ENCODE peak calls at places on chromosomes 7 and 10, in four cellular contexts. One of them, this sample, is unnamed.

GRCh38 chr10:6383099-6383812 is 180.5 kb downstream of the PFKFB3 start:
- DNase-seq in NK-92 treated with Interleukin-12 subunit alpha and Interleukin-12 subunit beta, amount 100 ng/mL, for 24 hours: no peak
- DNase-seq in stimulated activated CD4-positive, alpha-beta T cell treated with anti-CD3 and anti-CD28 coated beads, Interleukin-4, amount 100 ng/mL, for 48 hours: no peak
- DNase-seq in colonic mucosa: no peak
- DNase-seq in this sample: no peak

GRCh38 chr10:110840225-110840922 is 31.4 kb upstream of the PDCD4 start:
- DNase-seq in NK-92 treated with Interleukin-12 subunit alpha and Interleukin-12 subunit beta, amount 100 ng/mL, for 24 hours: no peak
- DNase-seq in stimulated activated CD4-positive, alpha-beta T cell treated with anti-CD3 and anti-CD28 coated beads, Interleukin-4, amount 100 ng/mL, for 48 hours: no peak
- DNase-seq in colonic mucosa: peak; percentile 96
- DNase-seq in this sample: no peak

GRCh38 chr7:69654381-69654780 is 56.1 kb downstream of the AUTS2 start:
- DNase-seq in stimulated activated CD4-positive, alpha-beta T cell treated with anti-CD3 and anti-CD28 coated beads, Interleukin-4, amount 100 ng/mL, for 48 hours: no peak
- DNase-seq in colonic mucosa: peak; percentile 20
- DNase-seq in NK-92 treated with Interleukin-12 subunit alpha and Interleukin-12 subunit beta, amount 100 ng/mL, for 24 hours: no peak
- DNase-seq in this sample: peak; percentile 19

GRCh38 chr7:36387437-36388345 is 2.0 kb upstream of the ANLN start:
- DNase-seq in colonic mucosa: no peak
- DNase-seq in NK-92 treated with Interleukin-12 subunit alpha and Interleukin-12 subunit beta, amount 100 ng/mL, for 24 hours: no peak
- DNase-seq in stimulated activated CD4-positive, alpha-beta T cell treated with anti-CD3 and anti-CD28 coated beads, Interleukin-4, amount 100 ng/mL, for 48 hours: no peak
- DNase-seq in this sample: no peak

GRCh38 chr10:101772895-101773761 is 2.8 kb downstream of the FGF8 start:
- DNase-seq in colonic mucosa: no peak
- DNase-seq in NK-92 treated with Interleukin-12 subunit alpha and Interleukin-12 subunit beta, amount 100 ng/mL, for 24 hours: no peak
- DNase-seq in stimulated activated CD4-positive, alpha-beta T cell treated with anti-CD3 and anti-CD28 coated beads, Interleukin-4, amount 100 ng/mL, for 48 hours: no peak
- DNase-seq in this sample: no peak

GRCh38 chr7:106793015-106793651 is 71.9 kb upstream of the PIK3CG start:
- DNase-seq in NK-92 treated with Interleukin-12 subunit alpha and Interleukin-12 subunit beta, amount 100 ng/mL, for 24 hours: peak; percentile 11
- DNase-seq in stimulated activated CD4-positive, alpha-beta T cell treated with anti-CD3 and anti-CD28 coated beads, Interleukin-4, amount 100 ng/mL, for 48 hours: no peak
- DNase-seq in colonic mucosa: no peak
- DNase-seq in this sample: no peak

GRCh38 chr7:133601607-133602006 is 348.7 kb downstream of the EXOC4 start:
- DNase-seq in NK-92 treated with Interleukin-12 subunit alpha and Interleukin-12 subunit beta, amount 100 ng/mL, for 24 hours: no peak
- DNase-seq in stimulated activated CD4-positive, alpha-beta T cell treated with anti-CD3 and anti-CD28 coated beads, Interleukin-4, amount 100 ng/mL, for 48 hours: no peak
- DNase-seq in colonic mucosa: no peak
- DNase-seq in this sample: no peak

GRCh38 chr10:79266543-79267312 is 80.5 kb upstream of the PPIF start:
- DNase-seq in NK-92 treated with Interleukin-12 subunit alpha and Interleukin-12 subunit beta, amount 100 ng/mL, for 24 hours: peak; percentile 50
- DNase-seq in colonic mucosa: peak; percentile 45
- DNase-seq in stimulated activated CD4-positive, alpha-beta T cell treated with anti-CD3 and anti-CD28 coated beads, Interleukin-4, amount 100 ng/mL, for 48 hours: no peak
- DNase-seq in this sample: no peak

GRCh38 chr7:100356416-100357068 is 1.4 kb upstream of the PILRB start:
- DNase-seq in colonic mucosa: no peak
- DNase-seq in NK-92 treated with Interleukin-12 subunit alpha and Interleukin-12 subunit beta, amount 100 ng/mL, for 24 hours: no peak
- DNase-seq in stimulated activated CD4-positive, alpha-beta T cell treated with anti-CD3 and anti-CD28 coated beads, Interleukin-4, amount 100 ng/mL, for 48 hours: no peak
- DNase-seq in this sample: no peak

GRCh38 chr10:124305984-124306383 is 112.7 kb downstream of the OAT start:
- DNase-seq in colonic mucosa: no peak
- DNase-seq in NK-92 treated with Interleukin-12 subunit alpha and Interleukin-12 subunit beta, amount 100 ng/mL, for 24 hours: no peak
- DNase-seq in stimulated activated CD4-positive, alpha-beta T cell treated with anti-CD3 and anti-CD28 coated beads, Interleukin-4, amount 100 ng/mL, for 48 hours: no peak
- DNase-seq in this sample: no peak

GRCh38 chr10:4931587-4931986 is 31.6 kb upstream of the AKR1C1 start:
- DNase-seq in NK-92 treated with Interleukin-12 subunit alpha and Interleukin-12 subunit beta, amount 100 ng/mL, for 24 hours: no peak
- DNase-seq in colonic mucosa: no peak
- DNase-seq in stimulated activated CD4-positive, alpha-beta T cell treated with anti-CD3 and anti-CD28 coated beads, Interleukin-4, amount 100 ng/mL, for 48 hours: no peak
- DNase-seq in this sample: no peak

GRCh38 chr10:97039538-97040247 is 146.1 kb downstream of the SLIT1 start:
- DNase-seq in stimulated activated CD4-positive, alpha-beta T cell treated with anti-CD3 and anti-CD28 coated beads, Interleukin-4, amount 100 ng/mL, for 48 hours: no peak
- DNase-seq in NK-92 treated with Interleukin-12 subunit alpha and Interleukin-12 subunit beta, amount 100 ng/mL, for 24 hours: no peak
- DNase-seq in colonic mucosa: no peak
- DNase-seq in this sample: no peak

GRCh38 chr7:138328215-138328614 is 131.8 kb upstream of the TRIM24 start:
- DNase-seq in NK-92 treated with Interleukin-12 subunit alpha and Interleukin-12 subunit beta, amount 100 ng/mL, for 24 hours: no peak
- DNase-seq in colonic mucosa: no peak
- DNase-seq in stimulated activated CD4-positive, alpha-beta T cell treated with anti-CD3 and anti-CD28 coated beads, Interleukin-4, amount 100 ng/mL, for 48 hours: no peak
- DNase-seq in this sample: no peak

GRCh38 chr7:6446977-6447588 is 671 bp downstream of the DAGLB start:
- DNase-seq in NK-92 treated with Interleukin-12 subunit alpha and Interleukin-12 subunit beta, amount 100 ng/mL, for 24 hours: peak; percentile 21
- DNase-seq in colonic mucosa: peak; percentile 91
- DNase-seq in stimulated activated CD4-positive, alpha-beta T cell treated with anti-CD3 and anti-CD28 coated beads, Interleukin-4, amount 100 ng/mL, for 48 hours: peak; percentile 26
- DNase-seq in this sample: peak; percentile 84

GRCh38 chr7:47325337-47325736 is 256.6 kb downstream of the TNS3 start:
- DNase-seq in stimulated activated CD4-positive, alpha-beta T cell treated with anti-CD3 and anti-CD28 coated beads, Interleukin-4, amount 100 ng/mL, for 48 hours: no peak
- DNase-seq in colonic mucosa: no peak
- DNase-seq in NK-92 treated with Interleukin-12 subunit alpha and Interleukin-12 subunit beta, amount 100 ng/mL, for 24 hours: no peak
- DNase-seq in this sample: no peak

GRCh38 chr7:146232604-146233003 is 116.0 kb downstream of the CNTNAP2 start:
- DNase-seq in stimulated activated CD4-positive, alpha-beta T cell treated with anti-CD3 and anti-CD28 coated beads, Interleukin-4, amount 100 ng/mL, for 48 hours: no peak
- DNase-seq in NK-92 treated with Interleukin-12 subunit alpha and Interleukin-12 subunit beta, amount 100 ng/mL, for 24 hours: no peak
- DNase-seq in colonic mucosa: no peak
- DNase-seq in this sample: no peak

GRCh38 chr10:69337312-69338132 is 59.2 kb downstream of the HK1 start:
- DNase-seq in NK-92 treated with Interleukin-12 subunit alpha and Interleukin-12 subunit beta, amount 100 ng/mL, for 24 hours: no peak
- DNase-seq in colonic mucosa: no peak
- DNase-seq in stimulated activated CD4-positive, alpha-beta T cell treated with anti-CD3 and anti-CD28 coated beads, Interleukin-4, amount 100 ng/mL, for 48 hours: no peak
- DNase-seq in this sample: no peak

GRCh38 chr10:117547301-117548153 is 5.0 kb downstream of the EMX2 start:
- DNase-seq in stimulated activated CD4-positive, alpha-beta T cell treated with anti-CD3 and anti-CD28 coated beads, Interleukin-4, amount 100 ng/mL, for 48 hours: no peak
- DNase-seq in colonic mucosa: no peak
- DNase-seq in NK-92 treated with Interleukin-12 subunit alpha and Interleukin-12 subunit beta, amount 100 ng/mL, for 24 hours: no peak
- DNase-seq in this sample: no peak

GRCh38 chr7:6606866-6607583 is 8.4 kb upstream of the ZNF853 start:
- DNase-seq in stimulated activated CD4-positive, alpha-beta T cell treated with anti-CD3 and anti-CD28 coated beads, Interleukin-4, amount 100 ng/mL, for 48 hours: no peak
- DNase-seq in colonic mucosa: no peak
- DNase-seq in NK-92 treated with Interleukin-12 subunit alpha and Interleukin-12 subunit beta, amount 100 ng/mL, for 24 hours: no peak
- DNase-seq in this sample: no peak

This sample was measured in NCI-H460.